ENCODE peak calls at places on chromosomes 16 and 17, in nine cellular contexts. T, O, X, J, U, W, Q, D and H are unnamed samples.

GRCh38 chr17:81359218-81359617 is 36.0 kb upstream of the BAHCC1 start:
- DNase-seq in T (no peak), O (no peak), X (no peak), J (no peak), U (no peak), W (no peak), Q (no peak), D (no peak), H (no peak)

GRCh38 chr16:2043980-2044451 is 3.6 kb downstream of the NTHL1 start:
- DNase-seq in T (no peak), O (no peak), X (no peak), J (no peak), U (no peak), W (peak), Q (peak), D (no peak), H (no peak)

GRCh38 chr17:78120971-78121800 is 7.4 kb downstream of the TMC6 start:
- DNase-seq in T (no peak), O (no peak), X (no peak), J (no peak), U (no peak), W (peak), Q (no peak), D (no peak), H (no peak)

GRCh38 chr16:55444754-55445485 is 34.1 kb upstream of the MMP2 start:
- DNase-seq in T (no peak), O (no peak), X (no peak), J (no peak), U (no peak), W (peak), Q (peak), D (no peak), H (no peak)

GRCh38 chr17:63480826-63481487 is 4.1 kb downstream of the ACE start:
- DNase-seq in T (no peak), O (no peak), X (no peak), J (no peak), U (no peak), W (no peak), Q (no peak), D (no peak), H (no peak)

GRCh38 chr17:73359987-73360410 is 48.2 kb upstream of the CDC42EP4 start:
- DNase-seq in T (no peak), O (no peak), X (no peak), J (peak), U (peak), W (peak), Q (no peak), D (peak), H (no peak)

GRCh38 chr16:13919330-13919682 is 648 bp upstream of the ERCC4 start:
- DNase-seq in T (no peak), O (peak), X (peak), J (peak), U (no peak), W (no peak), Q (no peak), D (no peak), H (no peak)

GRCh38 chr17:78665952-78666920 is 89.0 kb upstream of the DNAH17 start:
- DNase-seq in T (no peak), O (peak), X (no peak), J (no peak), U (no peak), W (peak), Q (peak), D (no peak), H (no peak)

GRCh38 chr17:19705771-19706770 is 10.3 kb downstream of the SLC47A2 start:
- DNase-seq in T (no peak), O (no peak), X (no peak), J (no peak), U (no peak), W (no peak), Q (no peak), D (no peak), H (no peak)

GRCh38 chr17:57810740-57811632 is 38.9 kb downstream of the MRPS23 start:
- DNase-seq in T (no peak), O (no peak), X (peak), J (no peak), U (no peak), W (peak), Q (no peak), D (no peak), H (peak)

GRCh38 chr16:55842369-55843104 is 9.6 kb upstream of the CES1 start:
- DNase-seq in T (peak), O (peak), X (peak), J (peak), U (no peak), W (no peak), Q (peak), D (no peak), H (peak)

GRCh38 chr16:3971706-3972105 is 91.2 kb upstream of the CREBBP start:
- DNase-seq in T (no peak), O (no peak), X (peak), J (no peak), U (no peak), W (no peak), Q (no peak), D (no peak), H (peak)

GRCh38 chr16:3696425-3697218 is 20.7 kb downstream of the TRAP1 start:
- DNase-seq in T (peak), O (peak), X (peak), J (no peak), U (peak), W (peak), Q (no peak), D (no peak), H (no peak)

GRCh38 chr16:71441348-71441781 is 489 bp downstream of the TLE7 start:
- DNase-seq in T (no peak), O (peak), X (no peak), J (no peak), U (no peak), W (no peak), Q (no peak), D (no peak), H (no peak)

GRCh38 chr17:34797724-34798123 is 163.5 kb downstream of the CCT6B start:
- DNase-seq in T (peak), O (peak), X (peak), J (no peak), U (no peak), W (no peak), Q (peak), D (no peak), H (peak)

GRCh38 chr17:65562206-65562531 is 721 bp upstream of the AXIN2 start:
- DNase-seq in T (no peak), O (no peak), X (no peak), J (no peak), U (no peak), W (no peak), Q (peak), D (no peak), H (no peak)

GRCh38 chr16:19431636-19432340 is 14.1 kb downstream of the TMC5 start:
- DNase-seq in T (no peak), O (no peak), X (no peak), J (no peak), U (no peak), W (no peak), Q (no peak), D (no peak), H (no peak)

GRCh38 chr17:29732613-29733012 is 109.9 kb upstream of the CORO6 start:
- DNase-seq in T (peak), O (no peak), X (peak), J (peak), U (no peak), W (no peak), Q (no peak), D (no peak), H (no peak)

GRCh38 chr16:22188267-22188594 is 17.8 kb upstream of the EEF2K start:
- DNase-seq in T (no peak), O (no peak), X (no peak), J (no peak), U (no peak), W (no peak), Q (no peak), D (no peak), H (no peak)

GRCh38 chr17:78600181-78600651 is 23.0 kb upstream of the DNAH17 start:
- DNase-seq in T (peak), O (no peak), X (no peak), J (no peak), U (no peak), W (peak), Q (peak), D (no peak), H (no peak)

GRCh38 chr16:2935418-2935817 is 23.7 kb downstream of the FLYWCH1 start:
- DNase-seq in T (no peak), O (no peak), X (no peak), J (no peak), U (no peak), W (no peak), Q (no peak), D (no peak), H (no peak)

DNA sequence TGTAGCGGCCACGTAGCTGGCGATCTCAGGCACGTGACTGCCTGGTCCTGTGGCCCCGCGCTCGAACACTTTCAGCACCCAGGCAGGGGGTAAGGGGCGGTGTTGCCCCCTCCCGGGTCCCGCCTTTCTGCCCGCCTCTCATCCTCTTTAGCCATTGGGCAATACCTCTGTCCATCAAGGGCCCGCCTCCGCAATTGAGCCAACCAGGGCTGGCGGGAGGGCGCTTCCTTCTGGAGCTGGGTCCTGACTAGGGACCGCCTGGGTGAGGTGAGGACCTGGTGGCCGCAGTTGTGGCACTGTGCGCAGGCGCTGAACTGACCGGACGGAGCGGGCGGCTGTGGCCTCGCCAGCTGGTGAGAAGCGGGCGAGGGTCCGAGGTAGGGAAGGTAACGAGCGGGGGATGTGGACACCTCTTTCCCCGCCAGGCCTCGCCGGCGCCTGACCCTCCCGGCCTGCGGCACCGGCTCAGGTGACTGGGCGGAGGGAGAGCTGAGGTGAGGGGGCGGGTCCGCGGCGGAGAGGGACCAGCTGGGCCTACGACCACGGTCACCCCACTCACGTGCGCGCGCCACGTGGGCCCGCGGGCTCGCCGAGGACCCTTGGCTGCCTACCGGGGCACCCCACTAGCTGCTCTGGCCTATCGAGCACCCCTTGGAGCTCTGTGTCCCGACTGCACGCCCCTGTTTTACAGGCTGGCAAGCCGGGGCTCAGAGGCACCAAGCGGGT is at the start of gene PDP2:
- DNase-seq in T (peak), O (peak), X (peak), J (peak), U (peak), W (peak), Q (peak), D (peak), H (peak)
- TF ChIP-seq POLR2A in T (peak), O (peak), X (peak), J (peak), U (peak), W (peak), Q (no peak), D (peak), H (peak)

GRCh38 chr17:47957591-47958490 is at the start of gene PRR15L:
- DNase-seq in T (no peak), O (no peak), X (no peak), J (no peak), U (no peak), W (no peak), Q (no peak), D (peak), H (no peak)

GRCh38 chr17:47956818-47957590 is 679 bp downstream of the PRR15L start:
- DNase-seq in T (no peak), O (no peak), X (peak), J (no peak), U (no peak), W (no peak), Q (no peak), D (no peak), H (no peak)

GRCh38 chr17:47953945-47954344 is 3.7 kb downstream of the PRR15L start:
- DNase-seq in T (no peak), O (no peak), X (no peak), J (no peak), U (no peak), W (no peak), Q (no peak), D (no peak), H (no peak)

GRCh38 chr17:47952181-47953021 is 5.3 kb downstream of the PRR15L start:
- DNase-seq in T (no peak), O (no peak), X (no peak), J (no peak), U (no peak), W (no peak), Q (no peak), D (no peak), H (no peak)

GRCh38 chr17:47955497-47956461 is 1.9 kb downstream of the PRR15L start:
- DNase-seq in T (no peak), O (no peak), X (no peak), J (no peak), U (no peak), W (no peak), Q (no peak), D (peak), H (no peak)
- TF ChIP-seq POLR2A in T (no peak), O (no peak), X (no peak), J (no peak), U (no peak), W (no peak), Q (no peak), D (no peak), H (no peak)

DNA sequence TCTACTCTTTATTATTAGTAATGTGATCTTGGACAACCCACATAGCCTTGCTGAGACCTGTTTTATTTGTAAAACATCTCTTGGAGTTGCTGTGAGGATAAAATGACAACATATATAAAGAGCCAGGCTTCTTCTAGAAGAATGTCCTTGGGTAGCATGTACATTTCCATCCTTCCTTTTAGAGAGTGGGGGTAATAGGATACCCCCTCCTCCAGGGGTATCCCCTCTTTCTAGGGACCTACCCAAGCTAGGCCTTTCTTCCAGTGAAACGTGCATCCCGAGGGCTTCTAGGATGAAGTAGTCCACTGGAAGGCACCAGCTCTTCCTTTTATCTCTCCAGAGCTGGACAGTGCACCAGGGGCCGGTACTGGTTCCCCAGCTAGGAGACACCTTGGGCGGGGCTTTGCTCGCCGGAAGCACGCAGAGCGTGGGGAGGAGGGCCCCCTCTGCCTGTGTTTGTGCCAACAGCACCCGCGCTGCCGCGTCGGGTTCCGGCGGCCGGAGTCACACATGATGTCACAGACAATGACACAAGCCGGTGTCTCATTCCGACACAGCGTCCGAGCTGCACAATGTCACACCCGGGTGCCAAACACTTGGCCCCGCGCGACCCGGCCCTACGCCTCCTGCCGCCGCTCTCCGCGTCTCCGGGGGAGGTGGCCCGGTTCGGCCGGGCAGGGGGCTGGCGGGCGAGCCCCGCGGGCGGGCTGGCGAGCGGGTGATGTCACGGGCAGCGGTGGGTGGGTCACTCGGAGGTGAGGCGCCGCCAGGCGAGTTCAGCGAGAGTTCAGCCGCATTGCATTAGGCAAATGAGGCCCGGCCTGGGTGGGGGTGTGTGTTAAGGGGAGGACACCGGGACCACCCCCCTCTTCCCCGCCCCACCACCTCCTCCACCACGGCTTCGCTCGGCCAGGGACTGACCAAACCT is 23.4 kb downstream of the GJD3 start:
- DNase-seq in T (peak), O (peak), X (peak), J (peak), U (peak), W (peak), Q (peak), D (peak), H (peak)
- TF ChIP-seq POLR2A in T (no peak), O (peak), X (peak), J (no peak), U (peak), W (peak), Q (peak), D (no peak), H (peak)

DNA sequence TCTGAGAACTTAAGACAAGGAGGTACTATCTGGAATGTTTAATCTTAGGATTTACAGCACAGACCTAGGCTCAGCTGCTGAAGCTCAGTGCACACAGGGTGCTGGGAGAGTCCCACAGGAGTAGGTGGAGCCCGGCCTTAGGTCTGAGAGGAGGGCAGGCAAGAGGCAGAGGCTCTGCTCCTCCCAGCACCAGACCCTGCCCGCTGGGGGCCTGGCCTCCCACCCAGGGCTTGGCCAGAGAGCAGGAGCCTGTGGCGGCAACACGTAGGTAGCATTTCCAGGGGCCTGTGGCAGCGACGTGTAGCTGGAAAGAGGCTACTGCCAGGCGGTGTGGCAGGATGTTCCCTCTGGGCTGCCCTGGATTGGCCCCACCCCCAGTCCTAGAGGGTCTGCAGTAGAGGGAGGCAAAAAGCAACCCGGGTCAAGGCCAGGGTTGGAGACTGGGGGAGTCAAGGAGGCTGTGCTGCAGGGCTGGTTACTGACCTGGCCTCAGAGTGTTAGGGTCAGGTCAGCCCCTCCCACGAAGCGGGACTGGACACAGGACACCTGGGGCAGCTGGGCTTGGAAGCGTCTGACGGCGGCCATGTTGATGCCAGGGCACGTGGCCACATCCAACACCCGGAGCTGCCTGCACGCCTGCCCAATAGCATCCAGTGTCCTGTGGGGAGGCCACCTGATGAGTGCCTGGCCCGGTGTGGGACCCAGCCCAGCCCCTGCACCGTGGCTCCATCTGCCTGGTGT is 8.4 kb downstream of the ELMO3 start:
- DNase-seq in T (no peak), O (no peak), X (no peak), J (no peak), U (peak), W (no peak), Q (no peak), D (no peak), H (no peak)
- TF ChIP-seq POLR2A in T (no peak), O (peak), X (no peak), J (no peak), U (no peak), W (no peak), Q (no peak), D (no peak), H (no peak)

DNA sequence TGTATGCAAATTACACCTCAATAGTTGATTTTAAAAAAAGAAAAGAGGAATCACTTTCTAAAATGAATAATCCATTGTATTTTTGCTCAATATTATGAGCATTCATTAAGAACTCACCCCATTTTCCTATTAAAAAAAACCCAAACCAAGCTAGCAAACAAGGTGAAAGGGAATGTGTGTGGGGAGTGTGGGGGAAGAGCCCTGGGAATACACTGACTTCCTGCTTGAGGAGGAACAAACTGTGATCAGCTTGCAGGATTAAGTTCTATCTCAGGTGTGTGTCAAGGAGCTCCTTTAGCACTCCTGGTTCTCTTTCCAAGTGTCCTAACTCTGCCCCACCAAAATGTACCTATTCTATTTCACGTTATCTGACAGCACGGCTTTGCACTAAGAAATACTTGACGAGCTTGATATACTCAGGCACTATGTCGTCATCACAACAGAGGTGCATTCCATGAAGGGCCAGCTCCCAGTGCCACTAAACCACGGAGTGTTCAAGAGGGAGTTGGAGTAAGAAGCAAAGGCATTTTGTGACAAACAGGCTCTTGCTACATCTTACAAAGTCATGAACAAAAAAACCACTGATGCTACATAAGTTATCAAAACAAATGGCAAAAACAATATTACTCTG is 73.2 kb downstream of the MYH10 start:
- DNase-seq in T (no peak), O (no peak), X (no peak), J (no peak), U (no peak), W (no peak), Q (no peak), D (no peak), H (no peak)
- TF ChIP-seq POLR2A in T (no peak), O (no peak), X (no peak), J (no peak), U (no peak), W (no peak), Q (no peak), D (no peak), H (no peak)

DNA sequence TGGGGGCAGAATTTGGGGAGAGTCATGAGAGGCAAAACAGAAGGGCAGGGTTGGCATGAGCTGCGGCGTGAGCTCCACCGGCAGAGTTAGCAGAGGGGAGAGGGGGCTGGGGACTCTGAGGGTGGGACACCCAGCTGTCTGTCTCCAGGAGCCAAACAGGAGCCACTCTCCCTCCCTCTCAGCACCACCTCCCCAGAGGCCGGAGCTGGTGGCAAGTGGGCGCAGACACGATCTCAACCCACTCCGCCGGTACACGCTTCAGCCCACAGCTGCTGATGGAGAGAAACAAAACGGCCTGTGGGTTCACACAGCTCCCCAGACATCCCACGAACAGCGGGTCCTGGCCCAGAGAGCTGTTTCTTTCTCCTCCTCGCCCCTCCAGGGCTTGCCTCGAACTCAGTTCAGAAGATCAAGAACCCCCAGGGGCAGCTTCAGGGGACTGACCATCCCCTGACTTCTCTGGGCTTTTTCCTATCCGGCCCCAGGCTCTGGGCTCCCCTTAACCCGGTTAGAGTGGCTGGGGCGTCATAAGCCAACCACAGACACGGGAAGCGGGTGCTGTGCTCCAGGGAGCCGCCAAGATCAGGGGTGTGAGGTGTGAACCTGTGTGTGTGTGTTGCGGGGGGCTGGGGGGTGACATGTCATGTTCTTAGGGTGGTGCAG is 7.6 kb downstream of the RHBDF2 start:
- DNase-seq in T (no peak), O (no peak), X (no peak), J (no peak), U (no peak), W (no peak), Q (no peak), D (no peak), H (no peak)
- TF ChIP-seq POLR2A in T (no peak), O (no peak), X (no peak), J (no peak), U (no peak), W (no peak), Q (no peak), D (no peak), H (no peak)